ENCODE peak calls at places on chromosome 5, in four cellular contexts. Y is right atrium auricular region, S is transverse colon, W is testis. G is an unnamed sample. For H3K9me3 and H3K4me1, the result is how much of the 10 kb centered on the place peaks cover.

GRCh38 chr5:78956901-78957300 is 28.2 kb downstream of the ARSB start:
- DNase-seq in W (no peak), Y (no peak), S (no peak), G (no peak)

GRCh38 chr5:37034955-37035354 is 158.4 kb downstream of the NIPBL start:
- DNase-seq in S (no peak), W (no peak), Y (no peak), G (no peak)

GRCh38 chr5:19411936-19412335 is 576.1 kb downstream of the CDH18 start:
- DNase-seq in Y (no peak), S (no peak), W (no peak), G (no peak)

GRCh38 chr5:37801521-37801920 is 38.3 kb downstream of the GDNF start:
- DNase-seq in W (no peak), Y (no peak), S (no peak), G (no peak)

GRCh38 chr5:55176176-55176818 is 3.3 kb upstream of the CDC20B start:
- DNase-seq in W (peak), S (peak), Y (no peak), G (peak)

GRCh38 chr5:168157141-168157540 is 134.3 kb upstream of the WWC1 start:
- DNase-seq in Y (no peak), W (no peak), S (no peak), G (no peak)

GRCh38 chr5:178331491-178331981 is 98.9 kb upstream of the PHYKPL start:
- DNase-seq in S (peak), Y (peak), W (peak), G (peak)

GRCh38 chr5:57715296-57715695 is 232.7 kb upstream of the ACTBL2 start:
- DNase-seq in W (no peak), S (no peak), Y (no peak), G (no peak)

GRCh38 chr5:4576161-4576748 is 563.9 kb upstream of the ADAMTS16 start:
- DNase-seq in W (no peak), Y (no peak), S (no peak), G (no peak)

GRCh38 chr5:23147625-23148024 is 294.5 kb upstream of the CDH12 start:
- DNase-seq in W (no peak), Y (no peak), S (no peak), G (no peak)

GRCh38 chr5:115423541-115423940 is 121.0 kb downstream of the FEM1C start:
- DNase-seq in S (peak), W (no peak), Y (peak), G (peak)

GRCh38 chr5:16931334-16932110 is 4.6 kb downstream of the MYO10 start:
- DNase-seq in W (peak), Y (no peak), S (peak), G (no peak)

GRCh38 chr5:62475072-62475471 is 62.5 kb downstream of the IPO11 start:
- DNase-seq in S (no peak), W (no peak), Y (no peak), G (peak)

GRCh38 chr5:122394313-122394712 is 82.3 kb downstream of the SNCAIP start:
- DNase-seq in S (no peak), Y (no peak), W (no peak), G (no peak)

GRCh38 chr5:74326571-74327338 is 313.8 kb downstream of the ENC1 start:
- DNase-seq in Y (no peak), W (no peak), S (peak), G (no peak)

GRCh38 chr5:113048931-113049330 is 72.3 kb downstream of the DCP2 start:
- DNase-seq in Y (no peak), W (no peak), S (no peak), G (no peak)

GRCh38 chr5:169628891-169629290 is 8.2 kb upstream of the DOCK2 start:
- DNase-seq in S (no peak), Y (no peak), W (no peak), G (no peak)

GRCh38 chr5:139140631-139141071 is 57.5 kb downstream of the SIL1 start:
- DNase-seq in Y (no peak), W (peak), S (no peak), G (no peak)

GRCh38 chr5:92678576-92679105 is 902.4 kb downstream of the NR2F1-AS1 start:
- DNase-seq in Y (no peak), W (peak), S (no peak), G (no peak)

GRCh38 chr5:171288066-171288465 is 21.0 kb upstream of the TLX3 start:
- DNase-seq in Y (no peak), S (no peak), W (no peak), G (no peak)

GRCh38 chr5:132471006-132471907 is 19.3 kb downstream of the IRF1 start:
- DNase-seq in Y (no peak), S (peak), W (no peak), G (no peak)

GRCh38 chr5:79225026-79225425 is 10.9 kb upstream of the JMY start:
- DNase-seq in S (no peak), Y (no peak), W (no peak), G (no peak)

GRCh38 chr5:91632871-91633270 is 249.8 kb upstream of the ARRDC3 start:
- DNase-seq in Y (no peak), S (no peak), W (no peak), G (no peak)

GRCh38 chr5:16669776-16670175 is 53.0 kb upstream of the RETREG1 start:
- DNase-seq in W (no peak), Y (no peak), S (no peak), G (no peak)

GRCh38 chr5:72280655-72281069 is 39.4 kb downstream of the MRPS27 start:
- DNase-seq in W (peak), S (no peak), Y (no peak), G (no peak)

GRCh38 chr5:54176066-54176835 is 134.1 kb downstream of the ARL15 start:
- DNase-seq in W (no peak), S (no peak), Y (no peak), G (no peak)

GRCh38 chr5:141223112-141223783 is at the start of gene PCDHB14:
- DNase-seq in Y (no peak), W (no peak), S (no peak), G (no peak)

GRCh38 chr5:80128129-80128528 is 93.0 kb downstream of the THBS4 start:
- DNase-seq in Y (no peak), S (no peak), W (no peak), G (no peak)

GRCh38 chr5:107501965-107502691 is 168.6 kb downstream of the EFNA5 start:
- DNase-seq in Y (no peak), W (no peak), S (no peak), G (no peak)

GRCh38 chr5:177491429-177491945 is 5.9 kb downstream of the PDLIM7 start:
- DNase-seq in S (peak), W (peak), Y (no peak), G (peak)

GRCh38 chr5:179198865-179199645 is 138.9 kb downstream of the ZNF354C start:
- DNase-seq in S (no peak), W (no peak), Y (no peak), G (peak)

GRCh38 chr5:79448336-79448735 is 65.6 kb downstream of the HOMER1 start:
- DNase-seq in W (no peak), Y (no peak), S (no peak), G (no peak)

GRCh38 chr5:136364307-136364706 is 1.0 kb downstream of the TRPC7 start:
- DNase-seq in S (no peak), W (no peak), Y (no peak), G (no peak)

GRCh38 chr5:59592101-59592500 is 301.4 kb downstream of the PDE4D start:
- DNase-seq in Y (no peak), S (no peak), W (no peak), G (no peak)

GRCh38 chr5:127003798-127004495 is 26.4 kb downstream of the MARCHF3 start:
- DNase-seq in W (no peak), S (peak), Y (no peak), G (no peak)

GRCh38 chr5:108084105-108084504 is 297.8 kb downstream of the FBXL17 start:
- DNase-seq in W (no peak), Y (no peak), S (no peak), G (no peak)

GRCh38 chr5:56414056-56414455 is 180.9 kb upstream of the ANKRD55 start:
- DNase-seq in S (no peak), Y (no peak), W (no peak), G (no peak)

GRCh38 chr5:87322381-87322780 is 54.7 kb downstream of the RASA1 start:
- DNase-seq in Y (no peak), W (no peak), S (no peak), G (no peak)

GRCh38 chr5:56269216-56269927 is 36.2 kb upstream of the ANKRD55 start:
- DNase-seq in Y (no peak), W (peak), S (no peak), G (peak)

DNA sequence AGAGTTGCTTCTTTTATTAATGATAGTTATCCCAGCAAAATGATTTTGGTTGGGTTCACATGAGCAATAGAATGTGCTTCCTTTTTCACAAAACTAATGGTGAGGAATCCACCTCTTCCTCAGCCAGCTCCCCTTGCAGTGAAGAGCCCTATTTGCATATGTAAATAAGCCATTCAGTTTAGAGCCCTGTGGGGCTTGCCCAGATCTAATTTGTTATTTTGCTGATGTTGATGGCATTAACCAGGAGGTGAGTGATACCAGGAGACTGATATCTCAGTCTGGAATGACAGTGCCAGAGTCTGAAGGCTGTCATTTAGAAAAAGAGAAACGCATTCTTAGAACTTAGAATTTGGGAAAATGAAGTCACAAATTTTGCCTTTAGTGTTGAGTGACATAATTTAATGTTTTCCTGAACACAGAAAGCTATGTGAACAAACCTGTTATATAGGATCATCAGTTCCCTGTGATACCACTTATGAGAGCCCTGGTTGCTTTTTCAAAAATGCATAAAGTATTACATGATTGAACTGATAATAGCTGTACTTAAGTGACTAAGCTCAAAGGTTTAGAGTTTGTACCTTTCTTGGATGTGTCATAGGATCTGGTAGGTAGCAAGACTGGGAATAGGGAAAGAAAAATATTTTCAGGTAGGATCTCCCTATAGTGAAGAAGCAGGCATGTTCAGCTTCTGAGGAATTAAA is 271.6 kb downstream of the MAST4 start:
- DNase-seq in W (no peak), Y (no peak), S (no peak), G (no peak)
- H3K9me3 ChIP-seq in W (under half), Y (under half), S (under half), G (under half)

DNA sequence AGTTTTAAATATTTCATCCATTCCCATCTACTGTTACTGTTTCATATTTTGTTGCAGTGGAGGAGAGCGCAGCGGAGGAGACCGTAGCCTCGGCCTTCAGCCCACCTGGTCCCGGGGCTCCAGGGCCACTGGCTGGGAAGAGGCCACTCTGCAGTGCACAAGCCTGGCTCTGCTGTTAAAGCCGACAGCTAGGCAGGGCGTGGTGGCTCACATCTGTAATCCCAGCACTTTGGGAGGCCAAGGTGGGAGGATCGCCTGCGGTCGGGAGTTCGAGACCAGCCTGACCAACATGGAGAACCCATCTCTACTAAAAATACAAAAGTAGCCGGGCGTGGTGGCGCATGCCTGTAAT is 19.5 kb downstream of the LPCAT1 start:
- DNase-seq in Y (no peak), S (no peak), W (no peak), G (no peak)
- H3K4me1 ChIP-seq in Y (under half), S (under half), W (under half), G (under half)

DNA sequence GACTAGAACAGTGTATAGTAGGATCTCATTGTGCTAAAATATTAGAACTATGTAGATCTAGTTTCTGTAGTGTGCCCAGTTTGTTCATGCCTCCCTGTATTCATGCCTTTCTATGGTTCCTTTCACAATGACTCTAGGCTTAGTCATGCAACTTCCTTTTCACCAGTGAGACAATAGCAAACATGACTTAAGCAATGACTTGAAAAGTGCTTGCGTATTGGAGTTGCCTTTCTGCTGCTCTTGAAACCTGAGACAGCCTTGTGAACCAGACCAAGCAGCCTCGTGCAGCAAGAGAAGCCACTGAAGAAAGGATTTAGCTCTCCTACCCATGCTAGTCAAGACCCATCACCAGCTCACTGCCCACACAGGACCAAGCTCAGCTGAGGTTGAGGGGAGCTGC is 294.5 kb upstream of the TAS2R1 start:
- DNase-seq in Y (no peak), W (no peak), S (no peak), G (no peak)
- H3K9me3 ChIP-seq in Y (under half), W (under half), S (under half), G (under half)

DNA sequence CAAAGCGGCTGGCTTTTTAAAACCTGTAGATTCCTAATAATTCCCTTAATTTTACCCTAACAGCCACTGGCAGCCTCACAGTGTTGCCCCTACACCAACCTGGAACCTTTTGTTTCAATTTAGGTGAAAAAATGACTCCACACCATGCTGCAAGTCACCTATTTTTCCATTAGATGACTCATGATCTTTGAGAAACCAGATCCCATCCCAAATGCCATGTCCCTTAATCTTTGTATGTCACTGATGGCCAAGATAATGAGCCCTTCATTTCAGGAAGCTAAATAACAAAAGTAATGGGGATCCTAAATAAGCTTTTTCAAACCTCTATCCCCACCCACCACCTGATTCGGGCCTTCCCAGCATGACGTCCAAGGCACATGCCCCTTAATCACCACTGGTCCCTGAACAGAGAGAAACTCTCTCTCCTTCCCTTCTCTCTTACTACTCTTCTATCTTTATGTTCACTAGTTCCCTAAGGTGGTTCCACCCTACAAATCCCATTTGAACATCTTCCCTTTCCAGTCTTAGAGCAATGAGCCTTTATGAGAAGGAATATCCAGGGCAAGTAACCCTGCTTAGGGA is 33.6 kb downstream of the ZNF608 start:
- DNase-seq in S (no peak), Y (no peak), W (no peak), G (no peak)
- H3K4me1 ChIP-seq in S (under half), Y (under half), W (under half), G (under half)

DNA sequence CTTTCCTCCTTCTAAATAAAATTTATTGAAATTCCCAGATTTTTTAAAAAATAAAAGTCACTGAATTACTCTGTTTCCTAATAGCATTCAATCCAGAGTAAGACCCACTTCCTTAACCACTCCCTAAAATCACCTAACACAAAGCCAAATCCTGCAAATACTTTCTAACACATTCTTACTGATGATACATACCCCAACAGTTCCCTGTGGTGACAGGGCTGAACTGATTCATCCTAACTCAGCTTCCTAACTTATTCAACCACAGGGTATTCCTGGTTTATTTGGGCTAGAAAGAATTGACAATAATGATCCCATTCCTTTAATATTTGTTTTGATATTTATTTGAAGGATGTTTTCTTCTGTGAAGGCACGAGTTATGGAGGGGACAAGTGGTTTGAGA is 40.7 kb upstream of the ZNF300 start:
- DNase-seq in W (no peak), S (no peak), Y (no peak), G (no peak)
- H3K9me3 ChIP-seq in W (under half), S (half or more), Y (half or more), G (under half)

DNA sequence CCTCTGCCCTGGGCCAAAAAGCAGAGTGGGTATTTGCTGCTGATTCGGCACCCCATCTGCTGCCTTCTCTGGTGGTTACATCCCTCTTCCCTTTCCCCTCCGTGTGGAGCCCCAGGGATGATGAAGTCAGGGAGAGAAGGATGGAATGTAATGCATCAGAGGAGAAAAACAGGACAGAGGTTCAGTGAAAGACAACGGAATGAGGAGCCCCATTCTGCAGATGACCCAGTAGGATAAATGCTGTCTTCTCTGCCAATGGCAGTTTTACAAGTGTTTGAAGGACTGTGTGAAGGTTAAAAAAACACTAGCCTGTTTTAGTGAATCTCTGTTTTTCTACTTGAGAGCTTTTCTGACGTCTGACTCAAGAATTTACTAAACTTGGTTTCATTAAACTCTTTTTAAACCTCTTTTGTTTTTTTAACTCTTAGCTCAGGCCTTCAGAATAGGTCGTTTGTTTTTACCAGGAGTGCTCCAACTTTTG is 86.3 kb downstream of the NLN start:
- DNase-seq in W (no peak), Y (no peak), S (no peak), G (no peak)
- H3K4me1 ChIP-seq in W (under half), Y (under half), S (under half), G (under half)

DNA sequence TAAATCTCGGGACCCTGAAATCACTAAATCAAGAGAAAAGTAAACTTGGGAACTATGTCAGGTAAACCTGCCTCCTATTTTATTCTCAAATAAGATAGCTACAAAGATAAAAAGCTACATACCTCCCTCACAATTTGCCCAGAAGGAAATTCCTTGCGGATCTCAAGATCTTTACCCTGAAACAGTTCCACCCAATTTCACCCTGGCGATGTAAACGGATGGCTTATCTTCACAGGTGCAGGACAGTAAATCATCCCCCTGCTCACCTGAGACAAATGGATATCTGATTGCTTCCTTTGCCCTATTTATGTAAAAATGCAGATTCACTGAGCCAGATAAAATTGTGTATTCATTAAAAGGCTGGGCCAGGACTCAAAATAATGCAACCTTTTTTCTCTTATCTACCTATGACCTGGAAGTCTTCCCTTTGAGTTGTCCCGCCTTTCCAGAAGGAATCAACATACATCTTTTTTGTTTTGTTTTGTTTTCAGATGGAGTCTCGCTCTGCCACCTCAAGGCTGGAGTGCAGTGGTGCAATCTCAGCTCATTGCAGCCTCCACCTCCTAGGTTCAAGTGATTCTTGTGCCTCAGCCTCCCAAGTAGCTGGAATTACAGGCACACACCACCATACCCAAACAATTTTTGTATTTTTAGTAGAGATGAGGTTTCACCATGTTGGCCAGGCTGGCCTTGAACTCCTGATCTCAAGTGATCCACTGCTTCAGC is 13.8 kb downstream of the TMEM267 start:
- DNase-seq in S (no peak), Y (no peak), W (no peak), G (no peak)
- H3K9me3 ChIP-seq in S (under half), Y (under half), W (under half), G (under half)

DNA sequence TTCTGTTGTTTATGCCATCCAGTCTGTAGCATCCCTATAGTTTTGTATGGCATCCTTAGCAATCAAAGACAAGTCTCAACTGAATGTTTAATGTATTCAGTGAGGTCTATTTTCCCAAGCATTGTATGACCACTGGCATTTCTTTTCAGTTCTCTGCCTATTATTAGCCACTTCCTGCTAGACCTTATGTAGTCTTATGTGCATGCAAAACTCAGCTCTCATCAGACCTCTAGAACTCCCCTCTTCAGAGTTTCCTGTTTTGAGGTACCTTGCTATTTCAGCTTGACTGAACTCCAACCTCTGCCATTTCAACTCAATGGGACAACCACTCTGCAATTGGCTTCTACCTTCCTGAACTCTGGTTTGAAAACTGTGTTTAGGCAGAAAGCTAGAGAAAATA is 113.2 kb downstream of the SLC25A46 start:
- DNase-seq in W (no peak), S (no peak), Y (no peak), G (no peak)
- H3K4me1 ChIP-seq in W (under half), S (under half), Y (under half), G (under half)

G was measured in right cardiac atrium.